ENCODE peak calls at places on chromosomes 7 and 10, in five cellular contexts. Y is WTC11, T is NCI-H1092 treated with DMSO at 0.1 percent for 48 hours, N is GM12892, L is SHP77 treated with DMSO at 0.1 percent for 48 hours. P is an unnamed sample.

GRCh38 chr7:100561491-100562194 is 12.1 kb downstream of the SAP25 start:
- DNase-seq in L (no peak), N (no peak), Y (no peak), T (no peak), P (no peak)

GRCh38 chr10:104321716-104322415 is 16.4 kb downstream of the ITPRIP start:
- DNase-seq in Y (no peak), N (no peak), T (no peak), L (no peak), P (no peak)

GRCh38 chr10:110608087-110608486 is 36.0 kb upstream of the RBM20 start:
- DNase-seq in L (no peak), N (no peak), Y (no peak), T (no peak), P (no peak)

GRCh38 chr10:80131499-80131901 is 1.0 kb upstream of the PLAC9 start:
- DNase-seq in Y (no peak), N (no peak), T (no peak), L (no peak), P (no peak)

GRCh38 chr10:79392506-79393176 is 45.4 kb downstream of the PPIF start:
- DNase-seq in N (peak; percentile 5), Y (no peak), L (no peak), T (no peak), P (no peak)

GRCh38 chr7:33968591-33968990 is 63.3 kb downstream of the BMPER start:
- DNase-seq in L (no peak), Y (no peak), T (no peak), N (no peak), P (no peak)

GRCh38 chr7:121336579-121336978 is 7.8 kb downstream of the WNT16 start:
- DNase-seq in Y (no peak), N (no peak), L (no peak), T (no peak), P (no peak)

GRCh38 chr10:47054936-47055335 is 143.7 kb downstream of the PTPN20 start:
- DNase-seq in T (no peak), Y (no peak), L (no peak), N (no peak), P (no peak)

GRCh38 chr10:4503076-4503475 is 322.9 kb upstream of the AKR1E2 start:
- DNase-seq in L (no peak), N (no peak), Y (no peak), T (no peak), P (no peak)

GRCh38 chr10:74139981-74140380 is 10.6 kb downstream of the AP3M1 start:
- DNase-seq in N (no peak), L (no peak), T (no peak), Y (no peak), P (no peak)

GRCh38 chr7:73844131-73844547 is 1.8 kb upstream of the METTL27 start:
- DNase-seq in T (no peak), N (no peak), L (no peak), Y (no peak), P (no peak)

GRCh38 chr7:86199881-86200280 is 443.8 kb upstream of the GRM3 start:
- DNase-seq in N (no peak), T (no peak), Y (no peak), L (no peak), P (no peak)

GRCh38 chr10:34760606-34761005 is 54.5 kb downstream of the PARD3 start:
- DNase-seq in L (no peak), N (no peak), Y (no peak), T (no peak), P (no peak)

GRCh38 chr10:119197921-119198320 is 9.4 kb upstream of the GRK5 start:
- DNase-seq in L (no peak), Y (no peak), N (no peak), T (no peak), P (no peak)

GRCh38 chr7:47934831-47935230 is 13.4 kb downstream of the PKD1L1 start:
- DNase-seq in N (no peak), Y (no peak), T (no peak), L (no peak), P (no peak)

P was measured in stimulated activated CD8-positive, alpha-beta memory T cell treated with anti-CD3 and anti-CD28 coated beads, Interleukin-15, amount 100 ng/mL, for 24 hours.